ENCODE peak calls at places on chromosomes 7 and 10, in ten cellular contexts. One of them, this sample, is unnamed.
A peak's percentile ranks its signal among the peaks of the same experiment; 100 is the strongest.

GRCh38 chr7:76310102-76310957 is 7.9 kb downstream of the HSPB1 start:
- DNase-seq in activated CD8-positive, alpha-beta memory T cell treated with anti-CD3 and anti-CD28 coated beads, Interleukin-2, amount 50 U/mL, for 48 hours: no peak
- DNase-seq in activated T-cell treated with anti-CD3 and anti-CD28 coated beads for 1 hour: no peak
- DNase-seq in H1: no peak
- DNase-seq in body of pancreas: peak; percentile 78
- DNase-seq in 8988T: no peak
- DNase-seq in amniotic stem cell: no peak
- DNase-seq in MM.1S: no peak
- DNase-seq in AG04450: no peak
- DNase-seq in NCI-H2029: peak; percentile 40
- DNase-seq in this sample: peak; percentile 98

GRCh38 chr10:74593470-74593869 is 232.9 kb upstream of the KAT6B start:
- DNase-seq in activated CD8-positive, alpha-beta memory T cell treated with anti-CD3 and anti-CD28 coated beads, Interleukin-2, amount 50 U/mL, for 48 hours: no peak
- DNase-seq in activated T-cell treated with anti-CD3 and anti-CD28 coated beads for 1 hour: no peak
- DNase-seq in H1: no peak
- DNase-seq in body of pancreas: no peak
- DNase-seq in 8988T: no peak
- DNase-seq in amniotic stem cell: no peak
- DNase-seq in MM.1S: no peak
- DNase-seq in AG04450: peak; percentile 60
- DNase-seq in NCI-H2029: no peak
- DNase-seq in this sample: no peak

GRCh38 chr10:21993360-21994001 is 10.0 kb downstream of the DNAJC1 start:
- DNase-seq in activated CD8-positive, alpha-beta memory T cell treated with anti-CD3 and anti-CD28 coated beads, Interleukin-2, amount 50 U/mL, for 48 hours: no peak
- DNase-seq in activated T-cell treated with anti-CD3 and anti-CD28 coated beads for 1 hour: no peak
- DNase-seq in H1: no peak
- DNase-seq in body of pancreas: no peak
- DNase-seq in 8988T: no peak
- DNase-seq in amniotic stem cell: no peak
- DNase-seq in MM.1S: peak; percentile 54
- DNase-seq in AG04450: no peak
- DNase-seq in NCI-H2029: no peak
- DNase-seq in this sample: no peak

GRCh38 chr7:55474944-55475911 is 97.1 kb downstream of the VOPP1 start:
- DNase-seq in activated CD8-positive, alpha-beta memory T cell treated with anti-CD3 and anti-CD28 coated beads, Interleukin-2, amount 50 U/mL, for 48 hours: no peak
- DNase-seq in activated T-cell treated with anti-CD3 and anti-CD28 coated beads for 1 hour: no peak
- DNase-seq in H1: no peak
- DNase-seq in body of pancreas: no peak
- DNase-seq in 8988T: no peak
- DNase-seq in amniotic stem cell: no peak
- DNase-seq in MM.1S: no peak
- DNase-seq in AG04450: no peak
- DNase-seq in NCI-H2029: no peak
- DNase-seq in this sample: no peak

GRCh38 chr7:73528204-73528603 is 6.1 kb upstream of the BAZ1B start:
- DNase-seq in activated CD8-positive, alpha-beta memory T cell treated with anti-CD3 and anti-CD28 coated beads, Interleukin-2, amount 50 U/mL, for 48 hours: no peak
- DNase-seq in activated T-cell treated with anti-CD3 and anti-CD28 coated beads for 1 hour: no peak
- DNase-seq in H1: no peak
- DNase-seq in body of pancreas: no peak
- DNase-seq in 8988T: no peak
- DNase-seq in amniotic stem cell: no peak
- DNase-seq in MM.1S: no peak
- DNase-seq in AG04450: no peak
- DNase-seq in NCI-H2029: no peak
- DNase-seq in this sample: no peak

GRCh38 chr7:44259547-44260457 is 59.0 kb downstream of the YKT6 start:
- DNase-seq in activated CD8-positive, alpha-beta memory T cell treated with anti-CD3 and anti-CD28 coated beads, Interleukin-2, amount 50 U/mL, for 48 hours: no peak
- DNase-seq in activated T-cell treated with anti-CD3 and anti-CD28 coated beads for 1 hour: no peak
- DNase-seq in H1: no peak
- DNase-seq in body of pancreas: peak; percentile 28
- DNase-seq in 8988T: no peak
- DNase-seq in amniotic stem cell: no peak
- DNase-seq in MM.1S: no peak
- DNase-seq in AG04450: peak; percentile 77
- DNase-seq in NCI-H2029: no peak
- DNase-seq in this sample: no peak

GRCh38 chr7:31145339-31145738 is 93.2 kb downstream of the ADCYAP1R1 start:
- DNase-seq in activated CD8-positive, alpha-beta memory T cell treated with anti-CD3 and anti-CD28 coated beads, Interleukin-2, amount 50 U/mL, for 48 hours: no peak
- DNase-seq in activated T-cell treated with anti-CD3 and anti-CD28 coated beads for 1 hour: no peak
- DNase-seq in H1: no peak
- DNase-seq in body of pancreas: no peak
- DNase-seq in 8988T: no peak
- DNase-seq in amniotic stem cell: no peak
- DNase-seq in MM.1S: no peak
- DNase-seq in AG04450: no peak
- DNase-seq in NCI-H2029: no peak
- DNase-seq in this sample: no peak

GRCh38 chr7:125572414-125572813 is 642.8 kb upstream of the POT1 start:
- DNase-seq in activated CD8-positive, alpha-beta memory T cell treated with anti-CD3 and anti-CD28 coated beads, Interleukin-2, amount 50 U/mL, for 48 hours: no peak
- DNase-seq in activated T-cell treated with anti-CD3 and anti-CD28 coated beads for 1 hour: no peak
- DNase-seq in H1: no peak
- DNase-seq in body of pancreas: no peak
- DNase-seq in 8988T: no peak
- DNase-seq in amniotic stem cell: no peak
- DNase-seq in MM.1S: no peak
- DNase-seq in AG04450: no peak
- DNase-seq in NCI-H2029: no peak
- DNase-seq in this sample: no peak

GRCh38 chr7:148912758-148913541 is 28.9 kb upstream of the EZH2 start:
- DNase-seq in activated CD8-positive, alpha-beta memory T cell treated with anti-CD3 and anti-CD28 coated beads, Interleukin-2, amount 50 U/mL, for 48 hours: peak; percentile 50
- DNase-seq in activated T-cell treated with anti-CD3 and anti-CD28 coated beads for 1 hour: no peak
- DNase-seq in H1: no peak
- DNase-seq in body of pancreas: no peak
- DNase-seq in 8988T: no peak
- DNase-seq in amniotic stem cell: no peak
- DNase-seq in MM.1S: no peak
- DNase-seq in AG04450: no peak
- DNase-seq in NCI-H2029: no peak
- DNase-seq in this sample: no peak

GRCh38 chr7:120583835-120584586 is 273.9 kb downstream of the TSPAN12 start:
- DNase-seq in activated CD8-positive, alpha-beta memory T cell treated with anti-CD3 and anti-CD28 coated beads, Interleukin-2, amount 50 U/mL, for 48 hours: no peak
- DNase-seq in activated T-cell treated with anti-CD3 and anti-CD28 coated beads for 1 hour: no peak
- DNase-seq in H1: no peak
- DNase-seq in body of pancreas: no peak
- DNase-seq in 8988T: peak; percentile 7
- DNase-seq in amniotic stem cell: no peak
- DNase-seq in MM.1S: no peak
- DNase-seq in AG04450: peak; percentile 57
- DNase-seq in NCI-H2029: no peak
- DNase-seq in this sample: no peak

GRCh38 chr10:3892440-3893101 is 107.6 kb upstream of the KLF6 start:
- DNase-seq in activated CD8-positive, alpha-beta memory T cell treated with anti-CD3 and anti-CD28 coated beads, Interleukin-2, amount 50 U/mL, for 48 hours: no peak
- DNase-seq in activated T-cell treated with anti-CD3 and anti-CD28 coated beads for 1 hour: no peak
- DNase-seq in H1: no peak
- DNase-seq in body of pancreas: no peak
- DNase-seq in 8988T: no peak
- DNase-seq in amniotic stem cell: no peak
- DNase-seq in MM.1S: no peak
- DNase-seq in AG04450: no peak
- DNase-seq in NCI-H2029: no peak
- DNase-seq in this sample: no peak

GRCh38 chr7:95549818-95550529 is 46.3 kb downstream of the PDK4 start:
- DNase-seq in activated CD8-positive, alpha-beta memory T cell treated with anti-CD3 and anti-CD28 coated beads, Interleukin-2, amount 50 U/mL, for 48 hours: no peak
- DNase-seq in activated T-cell treated with anti-CD3 and anti-CD28 coated beads for 1 hour: no peak
- DNase-seq in H1: no peak
- DNase-seq in body of pancreas: peak; percentile 92
- DNase-seq in 8988T: peak; percentile 61
- DNase-seq in amniotic stem cell: no peak
- DNase-seq in MM.1S: no peak
- DNase-seq in AG04450: peak; percentile 13
- DNase-seq in NCI-H2029: peak; percentile 68
- DNase-seq in this sample: peak; percentile 95

GRCh38 chr10:15775513-15775912 is 55.8 kb upstream of the ITGA8 start:
- DNase-seq in activated CD8-positive, alpha-beta memory T cell treated with anti-CD3 and anti-CD28 coated beads, Interleukin-2, amount 50 U/mL, for 48 hours: no peak
- DNase-seq in activated T-cell treated with anti-CD3 and anti-CD28 coated beads for 1 hour: no peak
- DNase-seq in H1: no peak
- DNase-seq in body of pancreas: no peak
- DNase-seq in 8988T: no peak
- DNase-seq in amniotic stem cell: no peak
- DNase-seq in MM.1S: no peak
- DNase-seq in AG04450: peak; percentile 69
- DNase-seq in NCI-H2029: no peak
- DNase-seq in this sample: no peak

GRCh38 chr7:35185908-35186731 is 67.8 kb downstream of the TBX20 start:
- DNase-seq in activated CD8-positive, alpha-beta memory T cell treated with anti-CD3 and anti-CD28 coated beads, Interleukin-2, amount 50 U/mL, for 48 hours: peak; percentile 61
- DNase-seq in activated T-cell treated with anti-CD3 and anti-CD28 coated beads for 1 hour: no peak
- DNase-seq in H1: peak; percentile 81
- DNase-seq in body of pancreas: peak; percentile 22
- DNase-seq in 8988T: no peak
- DNase-seq in amniotic stem cell: peak; percentile 16
- DNase-seq in MM.1S: no peak
- DNase-seq in AG04450: no peak
- DNase-seq in NCI-H2029: no peak
- DNase-seq in this sample: peak; percentile 42

GRCh38 chr7:22561895-22562593 is 62.1 kb upstream of the STEAP1B start:
- DNase-seq in activated CD8-positive, alpha-beta memory T cell treated with anti-CD3 and anti-CD28 coated beads, Interleukin-2, amount 50 U/mL, for 48 hours: no peak
- DNase-seq in activated T-cell treated with anti-CD3 and anti-CD28 coated beads for 1 hour: no peak
- DNase-seq in H1: peak; percentile 58
- DNase-seq in body of pancreas: no peak
- DNase-seq in 8988T: no peak
- DNase-seq in amniotic stem cell: no peak
- DNase-seq in MM.1S: peak; percentile 80
- DNase-seq in AG04450: no peak
- DNase-seq in NCI-H2029: no peak
- DNase-seq in this sample: no peak

This sample was measured in left lobe of liver.